ENCODE peak calls at places on chromosomes 6 and 20, in four cellular contexts. C is Karpas-422, X is PC-9, A is mesendoderm. K is an unnamed sample.
A peak's percentile ranks its signal among the peaks of the same experiment; 100 is the strongest.

GRCh38 chr20:13342469-13343242 is 121.6 kb downstream of the ISM1 start:
- DNase-seq in C (no peak), X (no peak), A (no peak), K (no peak)

GRCh38 chr20:48384147-48384818 is 443.5 kb downstream of the PREX1 start:
- DNase-seq in C (peak; percentile 83), X (no peak), A (peak; percentile 57), K (no peak)

GRCh38 chr20:37343212-37343993 is 2.5 kb upstream of the SRC start:
- DNase-seq in C (no peak), X (peak; percentile 54), A (no peak), K (peak; percentile 92)

GRCh38 chr6:52108128-52108527 is 20.7 kb upstream of the PKHD1 start:
- DNase-seq in C (no peak), X (no peak), A (peak; percentile 55), K (no peak)

GRCh38 chr20:7151666-7152065 is 384.2 kb downstream of the BMP2 start:
- DNase-seq in C (no peak), X (no peak), A (no peak), K (no peak)

GRCh38 chr6:91366781-91367180 is 779.9 kb upstream of the MAP3K7 start:
- DNase-seq in C (no peak), X (no peak), A (peak; percentile 59), K (no peak)

GRCh38 chr6:158230967-158231550 is 62.9 kb downstream of the GTF2H5 start:
- DNase-seq in C (no peak), X (no peak), A (no peak), K (no peak)

GRCh38 chr6:140566706-140567330 is 1192.4 kb upstream of the CITED2 start:
- DNase-seq in C (no peak), X (no peak), A (peak; percentile 11), K (no peak)

GRCh38 chr6:18585032-18585573 is 198.0 kb downstream of the RNF144B start:
- DNase-seq in C (no peak), X (no peak), A (peak; percentile 43), K (peak; percentile 82)

GRCh38 chr6:77183447-77183846 is 279.8 kb downstream of the HTR1B start:
- DNase-seq in C (no peak), X (no peak), A (no peak), K (no peak)

GRCh38 chr6:57324538-57324937 is 7.1 kb downstream of the PRIM2 start:
- DNase-seq in C (peak; percentile 60), X (no peak), A (no peak), K (no peak)

GRCh38 chr6:57327311-57327710 is 9.9 kb downstream of the PRIM2 start:
- DNase-seq in C (no peak), X (no peak), A (no peak), K (no peak)

GRCh38 chr6:57328074-57328473 is 10.6 kb downstream of the PRIM2 start:
- DNase-seq in C (no peak), X (no peak), A (no peak), K (no peak)

DNA sequence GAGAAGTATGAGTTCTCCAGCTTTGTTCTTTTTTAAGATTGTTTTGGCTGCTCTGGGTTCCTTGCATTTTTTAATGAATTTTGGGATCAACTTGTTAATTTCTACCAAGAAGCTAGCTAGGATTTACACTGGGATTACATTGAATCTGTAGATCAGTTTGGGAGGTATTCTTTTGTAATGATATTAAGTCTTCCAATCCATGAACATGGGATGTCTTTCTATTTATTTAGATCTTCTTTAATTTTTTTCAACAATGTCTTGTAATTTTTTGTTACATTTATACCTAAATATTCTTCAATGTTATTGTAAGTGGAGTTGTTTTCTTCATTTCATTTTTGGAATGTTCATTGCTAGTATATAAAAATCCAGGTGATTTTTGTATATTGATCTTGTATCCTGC is 12.5 kb downstream of the PRIM2 start:
- DNase-seq in C (no peak), X (no peak), A (no peak), K (no peak)
- H3K36me3 ChIP-seq in C (peaks cover 95% of the 10 kb centered on the region), X (peaks cover 66% of the 10 kb centered on the region), A (peaks cover 3% of the 10 kb centered on the region), K (no peaks in the 10 kb centered on the region)

GRCh38 chr20:41457173-41457857 is 90.7 kb upstream of the EMILIN3 start:
- DNase-seq in C (no peak), X (no peak), A (no peak), K (no peak)
- H3K36me3 ChIP-seq in C (peaks cover 20% of the 10 kb centered on the region), X (peaks cover 32% of the 10 kb centered on the region), A (peaks cover 10% of the 10 kb centered on the region), K (no peaks in the 10 kb centered on the region)

GRCh38 chr6:33451606-33452005 is 2.8 kb upstream of the ZBTB9 start:
- DNase-seq in C (no peak), X (no peak), A (no peak), K (no peak)
- H3K36me3 ChIP-seq in C (peaks cover 15% of the 10 kb centered on the region), X (no peaks in the 10 kb centered on the region), A (peaks cover 13% of the 10 kb centered on the region), K (no peaks in the 10 kb centered on the region)

DNA sequence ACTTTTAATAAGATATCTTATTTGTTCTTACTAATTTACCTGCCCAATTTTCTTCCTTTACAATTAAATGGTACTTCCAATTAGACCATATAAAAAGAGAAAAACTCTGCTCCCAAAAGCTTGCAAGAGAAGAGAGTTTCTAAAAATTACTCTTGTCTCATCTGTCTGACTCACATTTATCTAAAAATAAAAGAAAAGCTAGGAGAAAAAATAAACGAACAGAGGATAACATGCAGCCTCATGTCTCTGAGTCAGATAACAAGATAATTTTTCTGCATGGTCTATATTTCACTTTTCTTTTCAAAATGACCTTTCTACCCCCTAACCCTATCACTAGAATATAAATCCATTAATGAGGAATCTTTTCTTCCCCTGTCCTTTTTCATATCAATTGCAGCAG is 127.2 kb upstream of the TCF21 start:
- DNase-seq in C (no peak), X (no peak), A (no peak), K (no peak)
- H3K36me3 ChIP-seq in C (no peaks in the 10 kb centered on the region), X (no peaks in the 10 kb centered on the region), A (no peaks in the 10 kb centered on the region), K (no peaks in the 10 kb centered on the region)

DNA sequence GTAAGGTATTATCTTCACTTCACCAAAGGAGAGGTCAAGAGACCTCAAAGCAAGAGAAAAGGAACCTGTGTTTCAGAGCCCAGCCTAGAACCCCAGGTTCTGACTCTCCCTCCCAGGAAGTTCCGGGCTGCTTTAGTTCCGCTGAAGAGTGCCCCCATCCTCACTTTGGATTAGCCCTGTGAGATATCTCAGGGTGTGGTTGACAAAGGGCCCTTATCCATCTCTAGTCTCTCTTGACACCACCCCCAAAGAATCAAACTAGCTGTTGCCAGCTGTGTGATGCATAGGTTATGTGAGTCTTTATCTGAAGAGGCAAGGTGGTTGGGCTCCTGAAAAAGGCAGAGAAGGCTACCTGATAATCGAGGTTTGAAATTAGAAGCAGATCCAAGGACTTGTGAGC is 20.6 kb downstream of the BRPF3 start:
- DNase-seq in C (no peak), X (no peak), A (no peak), K (no peak)
- H3K36me3 ChIP-seq in C (peaks cover 8% of the 10 kb centered on the region), X (peaks cover 24% of the 10 kb centered on the region), A (peaks cover 8% of the 10 kb centered on the region), K (no peaks in the 10 kb centered on the region)

DNA sequence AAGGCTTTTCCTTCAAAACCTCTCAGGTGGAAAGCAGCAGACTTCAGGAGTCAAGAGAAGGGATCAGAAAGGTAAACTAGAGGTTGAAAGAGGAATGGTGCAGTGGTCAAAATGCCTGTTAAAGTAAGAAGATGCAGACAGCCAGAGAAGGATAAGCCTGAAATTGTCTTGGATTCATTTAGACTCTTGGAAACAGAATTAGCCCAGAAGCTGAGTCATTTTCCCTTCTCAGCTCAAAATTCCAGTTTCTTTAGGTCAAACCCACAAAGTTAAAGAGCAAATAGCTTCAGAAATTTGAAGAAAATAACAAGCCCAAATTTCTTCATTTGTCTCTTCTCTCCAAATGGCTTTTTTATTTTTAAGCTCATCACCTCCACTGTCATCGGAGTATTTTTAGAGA is 73.9 kb downstream of the DHX35 start:
- DNase-seq in C (no peak), X (no peak), A (no peak), K (no peak)
- H3K36me3 ChIP-seq in C (peaks cover 7% of the 10 kb centered on the region), X (no peaks in the 10 kb centered on the region), A (peaks cover 20% of the 10 kb centered on the region), K (no peaks in the 10 kb centered on the region)

GRCh38 chr20:1561350-1561749 is 3.8 kb upstream of the SIRPD start:
- DNase-seq in C (no peak), X (no peak), A (no peak), K (no peak)
- H3K36me3 ChIP-seq in C (no peaks in the 10 kb centered on the region), X (peaks cover 46% of the 10 kb centered on the region), A (no peaks in the 10 kb centered on the region), K (no peaks in the 10 kb centered on the region)

K was measured in Peyer's patch.